ENCODE peak calls at places on chromosomes 5 and 9, in nine cellular contexts. A, N, J, X, L, M, Q, S and V are unnamed samples.

GRCh38 chr9:129036923-129037766 is 719 bp downstream of the MIGA2 start:
- DNase-seq in X (no peak), J (no peak), N (no peak), M (no peak), A (no peak), L (peak; percentile 17), Q (no peak), S (no peak), V (no peak)

GRCh38 chr5:136364307-136364706 is 1.0 kb downstream of the TRPC7 start:
- DNase-seq in X (no peak), Q (no peak), S (peak; percentile 18), M (no peak), A (no peak), J (no peak), N (no peak), L (peak; percentile 8), V (no peak)

GRCh38 chr5:40391642-40392041 is 288.1 kb upstream of the PTGER4 start:
- DNase-seq in M (no peak), S (no peak), Q (no peak), L (no peak), N (no peak), X (peak; percentile 50), J (no peak), A (no peak), V (no peak)

GRCh38 chr9:101512116-101512515 is 21.5 kb upstream of the RNF20 start:
- DNase-seq in L (no peak), M (no peak), Q (no peak), X (no peak), S (no peak), J (no peak), A (no peak), N (no peak), V (no peak)

GRCh38 chr5:83554686-83555085 is 83.1 kb downstream of the VCAN start:
- DNase-seq in J (no peak), A (peak; percentile 32), S (no peak), M (no peak), N (no peak), X (no peak), L (no peak), Q (no peak), V (no peak)

GRCh38 chr9:137406876-137407589 is 15.9 kb downstream of the EXD3 start:
- DNase-seq in A (peak; percentile 44), L (peak; percentile 79), N (no peak), X (no peak), S (peak; percentile 93), J (peak; percentile 46), Q (peak; percentile 17), M (no peak), V (peak; percentile 65)

GRCh38 chr5:67118050-67118620 is 78.5 kb downstream of the CD180 start:
- DNase-seq in L (no peak), A (no peak), N (no peak), X (no peak), S (no peak), M (no peak), J (no peak), Q (no peak), V (no peak)

GRCh38 chr5:176553260-176554085 is 4.3 kb downstream of the CDHR2 start:
- DNase-seq in S (no peak), N (no peak), Q (peak; percentile 98), J (no peak), L (peak; percentile 54), A (no peak), X (peak; percentile 98), M (no peak), V (no peak)

GRCh38 chr5:155844541-155844940 is 482.4 kb upstream of the SGCD start:
- DNase-seq in M (no peak), L (no peak), J (no peak), Q (no peak), S (no peak), X (no peak), A (no peak), N (no peak), V (no peak)

GRCh38 chr9:137550958-137551655 is 572 bp upstream of the MRPL41 start:
- DNase-seq in X (peak; percentile 16), Q (peak; percentile 52), M (peak; percentile 87), N (peak; percentile 57), J (no peak), L (no peak), A (peak; percentile 44), S (peak; percentile 97), V (peak; percentile 74)

GRCh38 chr9:73093740-73094379 is 57.8 kb upstream of the ANXA1 start:
- DNase-seq in N (no peak), X (peak; percentile 23), L (no peak), S (no peak), A (peak; percentile 1), Q (no peak), M (no peak), J (no peak), V (no peak)

GRCh38 chr5:141508440-141508807 is 19.5 kb downstream of the PCDHGC5 start:
- DNase-seq in Q (no peak), N (no peak), A (no peak), L (no peak), M (no peak), S (no peak), X (no peak), J (peak; percentile 34), V (no peak)

GRCh38 chr9:86783884-86784283 is 163.4 kb downstream of the GAS1 start:
- DNase-seq in Q (peak; percentile 20), X (peak; percentile 12), S (no peak), N (no peak), A (peak; percentile 90), J (peak; percentile 7), M (no peak), L (no peak), V (no peak)

GRCh38 chr5:147949711-147950573 is 43.6 kb upstream of the C5orf46 start:
- DNase-seq in M (no peak), S (peak; percentile 49), Q (peak; percentile 44), J (no peak), L (no peak), A (peak; percentile 39), X (peak; percentile 66), N (no peak), V (no peak)

GRCh38 chr9:97046228-97046627 is 7.3 kb upstream of the CTSV start:
- DNase-seq in M (no peak), L (no peak), Q (peak; percentile 99), A (peak; percentile 7), J (no peak), X (peak; percentile 98), N (peak; percentile 67), S (no peak), V (peak; percentile 93)

GRCh38 chr9:35914307-35914807 is 5.1 kb downstream of the SPAAR start:
- DNase-seq in A (peak; percentile 47), Q (no peak), X (no peak), M (peak; percentile 84), N (no peak), L (peak; percentile 31), S (peak; percentile 74), J (no peak), V (peak; percentile 71)

GRCh38 chr9:2040828-2041227 is 25.7 kb downstream of the SMARCA2 start:
- DNase-seq in M (no peak), N (no peak), X (peak; percentile 69), L (no peak), A (no peak), Q (peak; percentile 45), J (no peak), S (no peak), V (no peak)

GRCh38 chr9:34701769-34702736 is 7.9 kb downstream of the CCL21 start:
- DNase-seq in L (peak; percentile 88), N (peak; percentile 79), X (peak; percentile 70), S (peak; percentile 82), Q (peak; percentile 61), M (peak; percentile 96), J (peak; percentile 80), A (peak; percentile 78), V (peak; percentile 87)

GRCh38 chr5:45847877-45848276 is 151.7 kb upstream of the HCN1 start:
- DNase-seq in S (peak; percentile 62), J (no peak), N (no peak), X (no peak), M (no peak), Q (no peak), L (no peak), A (no peak), V (no peak)

GRCh38 chr5:159519365-159519764 is 189.1 kb upstream of the IL12B start:
- DNase-seq in N (no peak), M (no peak), X (no peak), J (no peak), A (no peak), Q (no peak), L (no peak), S (no peak), V (peak; percentile 70)

GRCh38 chr9:136791466-136792276 is 527 bp downstream of the TMEM141 start:
- DNase-seq in N (peak; percentile 71), Q (peak; percentile 83), A (no peak), X (peak; percentile 75), L (peak; percentile 77), S (peak; percentile 70), M (peak; percentile 87), J (no peak), V (peak; percentile 81)

GRCh38 chr9:105245720-105246161 is 1.3 kb downstream of the SLC44A1 start:
- DNase-seq in M (no peak), L (no peak), A (no peak), Q (no peak), X (no peak), S (no peak), N (no peak), J (no peak), V (no peak)

GRCh38 chr5:104266161-104266560 is 703.6 kb upstream of the NUDT12 start:
- DNase-seq in A (no peak), M (no peak), L (no peak), N (no peak), S (no peak), Q (no peak), J (no peak), X (no peak), V (no peak)